ENCODE peak calls at places on chromosomes 3 and 15, in nine cellular contexts. G is adrenal gland; W is midbrain; V is lower leg skin; C is HEK293T; Y is T-cell; A is activated T-helper 2 cell treated with anti-CD3 and anti-CD28 coated beads, Interferon-gamma antibody, Interleukin-2, Interleukin-4, amounts not matched to agents 10 μg/mL and 5 μg/mL and 100 μg/mL, durations not matched to agents 14 hours and 24 hours and 36 hours; L is SK-N-SH; S is head of caudate nucleus. T is an unnamed sample.

GRCh38 chr15:64845183-64845611 is 3.5 kb downstream of the PLEKHO2 start:
- DNase-seq in G (no peak), W (peak; percentile 64), V (no peak), C (no peak), Y (no peak), A (no peak), L (peak; percentile 59), S (peak; percentile 60), T (no peak)

GRCh38 chr3:24197809-24198208 is 252.7 kb downstream of the NR1D2 start:
- DNase-seq in G (peak; percentile 29), W (no peak), V (no peak), C (no peak), Y (no peak), A (no peak), L (peak; percentile 39), S (no peak), T (no peak)

GRCh38 chr3:113847243-113847642 is 8.7 kb downstream of the GRAMD1C start:
- DNase-seq in G (no peak), W (no peak), V (no peak), C (no peak), Y (no peak), A (no peak), L (no peak), S (no peak), T (no peak)

GRCh38 chr15:38148476-38148875 is 104.2 kb upstream of the SPRED1 start:
- DNase-seq in G (no peak), W (no peak), V (no peak), C (no peak), Y (no peak), A (no peak), L (no peak), S (no peak), T (no peak)

GRCh38 chr15:31435891-31436628 is 109.4 kb downstream of the KLF13 start:
- DNase-seq in G (no peak), W (no peak), V (peak; percentile 93), C (no peak), Y (peak; percentile 40), A (no peak), L (no peak), S (no peak), T (no peak)

GRCh38 chr3:160265088-160265487 is 39.9 kb downstream of the C3orf80 start:
- DNase-seq in G (no peak), W (no peak), V (no peak), C (no peak), Y (no peak), A (no peak), L (no peak), S (no peak), T (no peak)

GRCh38 chr15:60758961-60759729 is 280.2 kb upstream of the ICE2 start:
- DNase-seq in G (no peak), W (no peak), V (no peak), C (no peak), Y (no peak), A (no peak), L (no peak), S (no peak), T (no peak)

GRCh38 chr3:79369306-79369705 is 398.5 kb downstream of the ROBO1 start:
- DNase-seq in G (no peak), W (no peak), V (no peak), C (no peak), Y (no peak), A (no peak), L (no peak), S (no peak), T (no peak)

GRCh38 chr3:49703443-49703927 is 14.1 kb downstream of the RNF123 start:
- DNase-seq in G (peak; percentile 78), W (peak; percentile 30), V (no peak), C (peak; percentile 86), Y (peak; percentile 72), A (peak; percentile 56), L (peak; percentile 92), S (peak; percentile 53), T (peak; percentile 77)

GRCh38 chr3:172163320-172163719 is 123.9 kb downstream of the FNDC3B start:
- DNase-seq in G (no peak), W (no peak), V (no peak), C (no peak), Y (no peak), A (no peak), L (no peak), S (no peak), T (no peak)

GRCh38 chr15:88276821-88277220 is 20.3 kb upstream of the NTRK3 start:
- DNase-seq in G (no peak), W (no peak), V (no peak), C (no peak), Y (no peak), A (no peak), L (no peak), S (no peak), T (no peak)

GRCh38 chr3:182058488-182058887 is 346.8 kb downstream of the SOX2 start:
- DNase-seq in G (no peak), W (no peak), V (no peak), C (no peak), Y (no peak), A (no peak), L (no peak), S (no peak), T (no peak)

GRCh38 chr3:260911-261310 is 64.3 kb downstream of the CHL1 start:
- DNase-seq in G (no peak), W (no peak), V (no peak), C (no peak), Y (no peak), A (no peak), L (no peak), S (no peak), T (no peak)

GRCh38 chr3:188900421-188900941 is 271.3 kb upstream of the TPRG1 start:
- DNase-seq in G (no peak), W (no peak), V (no peak), C (no peak), Y (no peak), A (no peak), L (no peak), S (no peak), T (no peak)

GRCh38 chr3:78659386-78659987 is 1108.3 kb downstream of the ROBO1 start:
- DNase-seq in G (peak; percentile 20), W (peak; percentile 63), V (no peak), C (peak; percentile 17), Y (peak; percentile 7), A (no peak), L (peak; percentile 21), S (no peak), T (no peak)